ENCODE peak calls at places on chromosomes 13 and 19, in eight cellular contexts. I is ascending aorta; C is hypothalamus; Y is NT2/D1; R is stimulated activated CD8-positive, alpha-beta memory T cell treated with anti-CD3 and anti-CD28 coated beads, Interleukin-7, amount 100 ng/mL, for 48 hours; Q is activated CD4-positive, alpha-beta T cell treated with anti-CD3 and anti-CD28 coated beads, Interleukin-2, amount 50 U/mL, for 1 hour; W is Peyer's patch; F is NAMALWA. E is an unnamed sample.

GRCh38 chr19:7874080-7874856 is at the start of gene PRR36:
- DNase-seq in I (no peak), C (peak; percentile 61), Y (peak; percentile 39), R (no peak), Q (no peak), W (no peak), F (no peak), E (peak; percentile 59)

GRCh38 chr19:39127812-39128510 is 2.4 kb downstream of the PAK4 start:
- DNase-seq in I (no peak), C (no peak), Y (no peak), R (no peak), Q (no peak), W (no peak), F (no peak), E (peak; percentile 89)

GRCh38 chr19:46845959-46846459 is 4.6 kb downstream of the AP2S1 start:
- DNase-seq in I (no peak), C (no peak), Y (no peak), R (no peak), Q (no peak), W (no peak), F (no peak), E (no peak)

GRCh38 chr19:33156354-33156753 is 24.4 kb downstream of the WDR88 start:
- DNase-seq in I (no peak), C (no peak), Y (no peak), R (no peak), Q (no peak), W (no peak), F (no peak), E (no peak)

GRCh38 chr19:23762884-23763711 is 4.4 kb upstream of the ZNF681 start:
- DNase-seq in I (peak; percentile 92), C (peak; percentile 83), Y (no peak), R (peak; percentile 46), Q (peak; percentile 81), W (peak; percentile 95), F (peak; percentile 58), E (peak; percentile 96)

GRCh38 chr13:78934336-78934735 is 275.4 kb upstream of the OBI1 start:
- DNase-seq in I (no peak), C (no peak), Y (no peak), R (no peak), Q (no peak), W (no peak), F (no peak), E (no peak)

GRCh38 chr13:26867451-26868067 is 107.0 kb upstream of the GPR12 start:
- DNase-seq in I (no peak), C (no peak), Y (no peak), R (no peak), Q (no peak), W (no peak), F (peak; percentile 7), E (peak; percentile 5)

GRCh38 chr19:18733196-18733647 is 49.7 kb downstream of the CRTC1 start:
- DNase-seq in I (no peak), C (no peak), Y (no peak), R (no peak), Q (no peak), W (no peak), F (peak; percentile 34), E (no peak)

GRCh38 chr13:50357586-50358118 is 342.4 kb downstream of the KCNRG start:
- DNase-seq in I (peak; percentile 79), C (no peak), Y (no peak), R (no peak), Q (no peak), W (no peak), F (no peak), E (no peak)

GRCh38 chr13:40539954-40540706 is 126.3 kb downstream of the FOXO1 start:
- DNase-seq in I (no peak), C (no peak), Y (peak; percentile 63), R (no peak), Q (no peak), W (no peak), F (no peak), E (no peak)

GRCh38 chr19:40681039-40681438 is 9.4 kb downstream of the NUMBL start:
- DNase-seq in I (no peak), C (no peak), Y (no peak), R (no peak), Q (no peak), W (no peak), F (no peak), E (no peak)

GRCh38 chr13:80337706-80338105 is 3.2 kb downstream of the SPRY2 start:
- DNase-seq in I (no peak), C (no peak), Y (no peak), R (no peak), Q (no peak), W (no peak), F (no peak), E (no peak)

GRCh38 chr13:35475131-35475959 is 1.1 kb downstream of the MAB21L1 start:
- DNase-seq in I (no peak), C (peak; percentile 14), Y (no peak), R (no peak), Q (no peak), W (peak; percentile 48), F (no peak), E (peak; percentile 13)

GRCh38 chr19:34362679-34363069 is 2.3 kb upstream of the GPI start:
- DNase-seq in I (no peak), C (no peak), Y (no peak), R (no peak), Q (no peak), W (no peak), F (no peak), E (no peak)

GRCh38 chr19:15280915-15281683 is 48.9 kb upstream of the EPHX3 start:
- DNase-seq in I (peak; percentile 84), C (peak; percentile 73), Y (no peak), R (no peak), Q (no peak), W (peak; percentile 75), F (no peak), E (no peak)

GRCh38 chr13:74229242-74229641 is 95.0 kb upstream of the KLF12 start:
- DNase-seq in I (no peak), C (no peak), Y (no peak), R (no peak), Q (no peak), W (no peak), F (no peak), E (no peak)

GRCh38 chr13:34294483-34295129 is 476.7 kb downstream of the RFC3 start:
- DNase-seq in I (no peak), C (no peak), Y (no peak), R (no peak), Q (no peak), W (no peak), F (no peak), E (no peak)

GRCh38 chr19:17183271-17183757 is 31.8 kb upstream of the USE1 start:
- DNase-seq in I (no peak), C (no peak), Y (no peak), R (no peak), Q (peak; percentile 13), W (no peak), F (no peak), E (no peak)

GRCh38 chr19:572891-573825 is 762 bp downstream of the BSG start:
- DNase-seq in I (no peak), C (peak; percentile 30), Y (no peak), R (no peak), Q (no peak), W (peak; percentile 60), F (peak; percentile 51), E (peak; percentile 49)

GRCh38 chr19:8831832-8832131 is 322 bp downstream of the ZNF558 start:
- DNase-seq in I (no peak), C (no peak), Y (peak; percentile 1), R (no peak), Q (no peak), W (no peak), F (no peak), E (no peak)

GRCh38 chr13:40402931-40403412 is 263.5 kb downstream of the FOXO1 start:
- DNase-seq in I (no peak), C (no peak), Y (no peak), R (no peak), Q (no peak), W (no peak), F (no peak), E (no peak)

GRCh38 chr19:19304186-19304975 is 15.9 kb downstream of the SUGP1 start:
- DNase-seq in I (no peak), C (peak; percentile 17), Y (no peak), R (no peak), Q (no peak), W (no peak), F (no peak), E (no peak)

GRCh38 chr13:20703785-20704458 is 423 bp downstream of the IL17D start:
- DNase-seq in I (peak; percentile 84), C (peak; percentile 66), Y (no peak), R (peak; percentile 58), Q (peak; percentile 65), W (peak; percentile 88), F (peak; percentile 84), E (peak; percentile 88)

GRCh38 chr19:7665076-7665475 is 3.8 kb upstream of the RETN start:
- DNase-seq in I (no peak), C (no peak), Y (no peak), R (no peak), Q (no peak), W (no peak), F (no peak), E (peak; percentile 89)

GRCh38 chr19:40452016-40452415 is 7.9 kb upstream of the SERTAD3 start:
- DNase-seq in I (no peak), C (no peak), Y (no peak), R (no peak), Q (no peak), W (no peak), F (no peak), E (no peak)

GRCh38 chr13:111123221-111123620 is 8.1 kb downstream of the ARHGEF7 start:
- DNase-seq in I (no peak), C (no peak), Y (no peak), R (no peak), Q (no peak), W (no peak), F (no peak), E (no peak)

GRCh38 chr13:105997436-105998232 is 537.8 kb downstream of the EFNB2 start:
- DNase-seq in I (no peak), C (no peak), Y (no peak), R (no peak), Q (no peak), W (no peak), F (no peak), E (no peak)

GRCh38 chr13:40600145-40600751 is 66.2 kb downstream of the FOXO1 start:
- DNase-seq in I (no peak), C (no peak), Y (no peak), R (no peak), Q (no peak), W (no peak), F (no peak), E (no peak)

GRCh38 chr19:45815501-45816216 is 551 bp upstream of the RSPH6A start:
- DNase-seq in I (no peak), C (no peak), Y (peak; percentile 54), R (no peak), Q (no peak), W (no peak), F (no peak), E (no peak)

GRCh38 chr19:16324384-16325160 is at the start of gene KLF2:
- DNase-seq in I (peak; percentile 97), C (peak; percentile 63), Y (no peak), R (peak; percentile 63), Q (peak; percentile 95), W (peak; percentile 94), F (peak; percentile 72), E (peak; percentile 96)

GRCh38 chr13:71115301-71115700 is 751.7 kb downstream of the DACH1 start:
- DNase-seq in I (no peak), C (no peak), Y (no peak), R (no peak), Q (no peak), W (no peak), F (no peak), E (no peak)

GRCh38 chr13:24097667-24098066 is 62.9 kb upstream of the SPATA13 start:
- DNase-seq in I (no peak), C (no peak), Y (no peak), R (no peak), Q (no peak), W (no peak), F (no peak), E (no peak)

GRCh38 chr19:43078311-43078710 is 4.2 kb downstream of the PSG2 start:
- DNase-seq in I (no peak), C (no peak), Y (no peak), R (no peak), Q (no peak), W (no peak), F (no peak), E (no peak)

GRCh38 chr13:100138859-100139491 is 50.1 kb downstream of the PCCA start:
- DNase-seq in I (no peak), C (no peak), Y (no peak), R (no peak), Q (no peak), W (no peak), F (no peak), E (no peak)

E was measured in RPMI8226.